ENCODE peak calls at places on chromosome X, in six cellular contexts. G, B, D, F, N and Z are unnamed samples.

GRCh38 chrX:7019555-7019954 is 128.0 kb upstream of the STS start:
- DNase-seq in G (no peak), B (no peak), D (no peak), F (no peak), N (no peak), Z (no peak)

GRCh38 chrX:111431007-111431406 is 19.0 kb upstream of the DCX start:
- DNase-seq in G (no peak), B (no peak), D (no peak), F (no peak), N (no peak), Z (no peak)

GRCh38 chrX:136802515-136802914 is 21.8 kb upstream of the ARHGEF6 start:
- DNase-seq in G (no peak), B (no peak), D (no peak), F (no peak), N (no peak), Z (no peak)

GRCh38 chrX:8364369-8365141 is 100.1 kb upstream of the VCX3B start:
- DNase-seq in G (no peak), B (peak), D (no peak), F (no peak), N (no peak), Z (no peak)

GRCh38 chrX:87805829-87806490 is 288.4 kb downstream of the KLHL4 start:
- DNase-seq in G (no peak), B (peak), D (no peak), F (no peak), N (no peak), Z (no peak)

GRCh38 chrX:139025822-139026221 is 314.3 kb upstream of the FGF13 start:
- DNase-seq in G (no peak), B (no peak), D (no peak), F (no peak), N (no peak), Z (no peak)

GRCh38 chrX:25726539-25726938 is 411.6 kb upstream of the MAGEB18 start:
- DNase-seq in G (no peak), B (no peak), D (no peak), F (no peak), N (no peak), Z (no peak)

GRCh38 chrX:49103637-49104036 is 19.9 kb downstream of the GPKOW start:
- DNase-seq in G (no peak), B (no peak), D (no peak), F (no peak), N (no peak), Z (no peak)

GRCh38 chrX:34734383-34734782 is 77.3 kb upstream of the TMEM47 start:
- DNase-seq in G (peak), B (peak), D (no peak), F (no peak), N (no peak), Z (no peak)

GRCh38 chrX:87517571-87518141 is at the start of gene KLHL4:
- DNase-seq in G (peak), B (peak), D (no peak), F (no peak), N (no peak), Z (peak)

GRCh38 chrX:74080165-74080564 is 223.8 kb upstream of the ZCCHC13 start:
- DNase-seq in G (no peak), B (no peak), D (no peak), F (no peak), N (no peak), Z (no peak)

GRCh38 chrX:129781134-129782014 is 1.6 kb downstream of the SASH3 start:
- DNase-seq in G (no peak), B (no peak), D (no peak), F (no peak), N (peak), Z (no peak)

GRCh38 chrX:138191998-138192397 is 519.5 kb downstream of the FGF13 start:
- DNase-seq in G (no peak), B (peak), D (no peak), F (no peak), N (no peak), Z (no peak)

GRCh38 chrX:96763608-96764007 is 79.0 kb downstream of the DIAPH2 start:
- DNase-seq in G (no peak), B (no peak), D (no peak), F (no peak), N (no peak), Z (no peak)

GRCh38 chrX:3748052-3748559 is 34.7 kb upstream of the PRKX start:
- DNase-seq in G (no peak), B (peak), D (no peak), F (no peak), N (no peak), Z (no peak)

GRCh38 chrX:3738489-3738888 is 25.0 kb upstream of the PRKX start:
- DNase-seq in G (no peak), B (no peak), D (no peak), F (no peak), N (no peak), Z (no peak)

GRCh38 chrX:3743821-3744439 is 30.5 kb upstream of the PRKX start:
- DNase-seq in G (no peak), B (no peak), D (no peak), F (no peak), N (no peak), Z (no peak)
- H3K4me3 ChIP-seq in G (no peak), B (no peak), D (no peak), F (no peak), N (no peak), Z (no peak)

DNA sequence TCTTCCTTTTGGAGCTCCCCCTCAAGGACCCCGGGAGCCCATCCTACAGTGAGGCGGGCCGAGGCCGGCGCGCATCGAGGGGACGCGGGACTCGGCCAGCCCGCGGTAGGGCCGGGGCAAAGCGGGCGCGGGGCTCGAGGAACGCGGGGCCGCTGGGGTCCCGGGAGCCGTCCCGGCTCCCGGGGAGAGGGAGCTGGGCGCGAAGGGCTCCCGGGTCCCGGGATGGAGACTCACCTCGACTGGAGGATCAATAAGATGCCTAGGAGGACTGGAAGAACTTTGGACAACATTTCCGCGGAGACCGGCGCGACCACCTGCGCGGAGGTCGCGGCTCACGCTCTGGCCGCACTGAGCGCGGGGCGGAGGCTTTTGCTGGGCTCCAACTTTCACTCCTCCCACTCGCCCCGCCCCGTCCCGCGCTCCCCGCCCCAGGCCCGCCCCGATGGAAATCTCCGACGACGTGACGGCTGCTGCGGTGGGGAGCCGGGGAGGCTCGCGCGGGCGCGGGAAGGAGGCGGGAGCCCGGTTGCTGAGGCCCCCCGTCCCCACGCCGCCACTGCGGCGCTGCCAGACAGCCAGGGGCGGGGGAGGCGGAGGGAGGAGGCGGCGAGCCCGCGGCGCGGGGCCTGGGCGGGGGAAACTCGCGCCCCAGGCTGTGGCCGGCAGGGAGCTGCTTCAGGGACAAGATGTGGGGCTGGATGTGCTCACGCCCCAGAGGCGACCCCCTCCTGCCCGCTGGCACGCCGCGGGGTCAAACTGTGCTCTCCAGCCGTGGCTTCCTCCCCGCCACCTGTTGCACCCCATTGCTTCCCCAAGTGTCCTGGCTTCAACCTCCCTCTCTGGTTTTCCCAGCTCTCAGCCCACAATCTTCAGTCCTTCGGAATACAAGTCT is at the start of gene GABRE:
- DNase-seq in G (no peak), B (peak), D (no peak), F (no peak), N (peak), Z (no peak)
- H3K27ac ChIP-seq in G (no peak), B (no peak), D (no peak), F (peak), N (no peak), Z (peak)

GRCh38 chrX:30971761-30972603 is 82.9 kb upstream of the TAB3 start:
- DNase-seq in G (peak), B (peak), D (no peak), F (no peak), N (no peak), Z (no peak)
- TF ChIP-seq CTCF in G (peak), B (peak), D (peak), F (peak), N (peak), Z (peak)

GRCh38 chrX:19595036-19595435 is 79.7 kb upstream of the MAP3K15 start:
- DNase-seq in G (no peak), B (peak), D (no peak), F (no peak), N (no peak), Z (no peak)
- H3K4me3 ChIP-seq in G (no peak), B (no peak), D (no peak), F (no peak), N (no peak), Z (no peak)